ENCODE peak calls at places on chromosomes 16 and 17, in ten cellular contexts. P is fibroblast of pulmonary artery; C is HuH-7; T is activated T-cell treated with anti-CD3 and anti-CD28 coated beads, Interleukin-2, amount 50 U/mL, for 24 hours; Z is stimulated activated CD4-positive, alpha-beta T cell treated with anti-CD3 and anti-CD28 coated beads, Interleukin-2, amount 100 ng/mL, for 48 hours; R is CD4-positive, alpha-beta T cell; F is neural crest cell; G is RPMI8226; V is progenitor cell of endocrine pancreas; B is NCI-H345. E is an unnamed sample.

GRCh38 chr16:5065813-5066212 is at the start of gene C16orf89:
- DNase-seq in P (no peak), C (no peak), T (no peak), Z (no peak), R (no peak), F (no peak), G (no peak), V (no peak), B (no peak), E (no peak)

GRCh38 chr16:23640959-23641765 is at the start of the genes DCTN5 and PALB2:
- DNase-seq in P (peak; percentile 94), C (peak; percentile 91), T (peak; percentile 89), Z (peak; percentile 83), R (peak; percentile 72), F (peak; percentile 80), G (peak; percentile 98), V (peak; percentile 79), B (peak; percentile 95), E (peak; percentile 96)

GRCh38 chr17:2427215-2427614 is 26.4 kb upstream of the MNT start:
- DNase-seq in P (no peak), C (no peak), T (no peak), Z (no peak), R (no peak), F (no peak), G (no peak), V (no peak), B (no peak), E (no peak)

GRCh38 chr16:89890200-89890599 is 16.8 kb downstream of the TCF25 start:
- DNase-seq in P (no peak), C (no peak), T (peak; percentile 53), Z (peak; percentile 35), R (no peak), F (no peak), G (no peak), V (no peak), B (no peak), E (no peak)

GRCh38 chr16:10625595-10626357 is 45.4 kb upstream of the EMP2 start:
- DNase-seq in P (no peak), C (no peak), T (no peak), Z (no peak), R (no peak), F (no peak), G (no peak), V (no peak), B (no peak), E (no peak)

GRCh38 chr16:31819948-31820347 is 53.7 kb upstream of the ZNF267 start:
- DNase-seq in P (no peak), C (no peak), T (no peak), Z (no peak), R (no peak), F (no peak), G (no peak), V (no peak), B (no peak), E (no peak)

GRCh38 chr17:75897076-75898019 is 597 bp upstream of the TRIM65 start:
- DNase-seq in P (no peak), C (no peak), T (no peak), Z (no peak), R (no peak), F (no peak), G (no peak), V (no peak), B (no peak), E (no peak)

GRCh38 chr16:73176577-73177013 is 128.7 kb upstream of the ZFHX3 start:
- DNase-seq in P (peak; percentile 93), C (no peak), T (no peak), Z (no peak), R (no peak), F (no peak), G (no peak), V (no peak), B (no peak), E (no peak)

GRCh38 chr17:27355419-27355818 is 61.5 kb downstream of the WSB1 start:
- DNase-seq in P (no peak), C (no peak), T (no peak), Z (no peak), R (no peak), F (no peak), G (no peak), V (no peak), B (no peak), E (no peak)

GRCh38 chr16:16983545-16983944 is 487.2 kb downstream of the XYLT1 start:
- DNase-seq in P (no peak), C (no peak), T (no peak), Z (no peak), R (no peak), F (no peak), G (no peak), V (no peak), B (no peak), E (no peak)

GRCh38 chr17:14704121-14704520 is 403.2 kb downstream of the HS3ST3B1 start:
- DNase-seq in P (no peak), C (no peak), T (no peak), Z (no peak), R (no peak), F (no peak), G (no peak), V (no peak), B (no peak), E (no peak)

GRCh38 chr16:55029509-55029908 is 98.8 kb downstream of the IRX5 start:
- DNase-seq in P (no peak), C (no peak), T (no peak), Z (no peak), R (no peak), F (no peak), G (no peak), V (no peak), B (no peak), E (no peak)

GRCh38 chr16:12737563-12737962 is 66.1 kb downstream of the CPPED1 start:
- DNase-seq in P (no peak), C (no peak), T (no peak), Z (no peak), R (no peak), F (no peak), G (no peak), V (no peak), B (no peak), E (no peak)

GRCh38 chr17:79840204-79840988 is 1.2 kb upstream of the CBX4 start:
- DNase-seq in P (peak; percentile 64), C (no peak), T (peak; percentile 57), Z (no peak), R (no peak), F (peak; percentile 45), G (no peak), V (no peak), B (peak; percentile 59), E (no peak)

GRCh38 chr17:34584805-34585416 is 5.5 kb downstream of the TMEM132E start:
- DNase-seq in P (peak; percentile 29), C (peak; percentile 26), T (no peak), Z (no peak), R (no peak), F (no peak), G (peak; percentile 32), V (no peak), B (peak; percentile 47), E (peak; percentile 35)

GRCh38 chr17:1239210-1239609 is 31.0 kb upstream of the BHLHA9 start:
- DNase-seq in P (peak; percentile 90), C (no peak), T (no peak), Z (no peak), R (no peak), F (no peak), G (no peak), V (no peak), B (no peak), E (no peak)

GRCh38 chr16:10941127-10941933 is 938 bp downstream of the DEXI start:
- DNase-seq in P (no peak), C (no peak), T (peak; percentile 59), Z (no peak), R (no peak), F (no peak), G (peak; percentile 23), V (no peak), B (no peak), E (no peak)

GRCh38 chr16:89658221-89658879 is 714 bp downstream of the SPATA33 start:
- DNase-seq in P (peak; percentile 4), C (peak; percentile 71), T (no peak), Z (no peak), R (no peak), F (no peak), G (peak; percentile 40), V (no peak), B (no peak), E (peak; percentile 34)

GRCh38 chr17:17056167-17056562 is 13.9 kb downstream of the MPRIP start:
- DNase-seq in P (no peak), C (no peak), T (no peak), Z (no peak), R (no peak), F (no peak), G (no peak), V (no peak), B (no peak), E (no peak)

GRCh38 chr17:43702636-43703035 is 40.9 kb upstream of the MEOX1 start:
- DNase-seq in P (no peak), C (peak; percentile 68), T (no peak), Z (no peak), R (no peak), F (no peak), G (no peak), V (no peak), B (peak; percentile 9), E (peak; percentile 29)

GRCh38 chr16:88927010-88927409 is 50.0 kb downstream of the CBFA2T3 start:
- DNase-seq in P (no peak), C (no peak), T (no peak), Z (no peak), R (no peak), F (no peak), G (no peak), V (no peak), B (no peak), E (no peak)

GRCh38 chr16:78705694-78706093 is 606.2 kb downstream of the WWOX start:
- DNase-seq in P (peak; percentile 10), C (no peak), T (no peak), Z (no peak), R (no peak), F (no peak), G (no peak), V (no peak), B (no peak), E (peak; percentile 22)

GRCh38 chr16:67845291-67846062 is 1.3 kb upstream of the NUTF2 start:
- DNase-seq in P (no peak), C (no peak), T (no peak), Z (no peak), R (no peak), F (no peak), G (no peak), V (no peak), B (no peak), E (peak; percentile 31)

GRCh38 chr16:30958164-30959083 is 870 bp downstream of the SETD1A start:
- DNase-seq in P (peak; percentile 51), C (peak; percentile 75), T (no peak), Z (no peak), R (no peak), F (peak; percentile 50), G (peak; percentile 68), V (peak; percentile 63), B (peak; percentile 74), E (peak; percentile 73)

GRCh38 chr16:70770291-70770967 is 30.5 kb downstream of the VAC14 start:
- DNase-seq in P (no peak), C (no peak), T (no peak), Z (no peak), R (no peak), F (no peak), G (no peak), V (no peak), B (no peak), E (no peak)

GRCh38 chr17:29176500-29177351 is 3.5 kb downstream of the MYO18A start:
- DNase-seq in P (peak; percentile 38), C (peak; percentile 83), T (peak; percentile 79), Z (peak; percentile 49), R (peak; percentile 47), F (peak; percentile 43), G (peak; percentile 90), V (peak; percentile 54), B (peak; percentile 91), E (peak; percentile 78)

GRCh38 chr16:87922250-87922871 is 14.0 kb downstream of the CA5A start:
- DNase-seq in P (no peak), C (no peak), T (no peak), Z (no peak), R (no peak), F (no peak), G (no peak), V (no peak), B (no peak), E (no peak)

GRCh38 chr17:38798614-38799500 is 499 bp downstream of the PIP4K2B start:
- DNase-seq in P (peak; percentile 47), C (peak; percentile 31), T (peak; percentile 71), Z (peak; percentile 37), R (peak; percentile 37), F (peak; percentile 21), G (peak; percentile 59), V (no peak), B (peak; percentile 51), E (no peak)